ENCODE peak calls at places on chromosomes 12 and 14, in nine cellular contexts. H, J, A, F, V, C, O, B and N are unnamed samples.

GRCh38 chr14:76603713-76604112 is 157.6 kb upstream of the VASH1 start:
- DNase-seq in F (no peak), V (no peak), B (no peak), H (no peak), O (no peak), C (no peak), J (no peak), A (no peak), N (no peak)

GRCh38 chr12:75850751-75851462 is 180.7 kb downstream of the PHLDA1 start:
- DNase-seq in H (peak; percentile 86), J (no peak), F (peak; percentile 76), C (peak; percentile 73), A (no peak), V (no peak), O (peak; percentile 31), B (no peak), N (peak; percentile 91)

GRCh38 chr12:122029620-122030426 is 8.1 kb downstream of the BCL7A start:
- DNase-seq in V (no peak), O (no peak), C (no peak), B (no peak), J (no peak), H (peak; percentile 19), F (no peak), A (no peak), N (peak; percentile 25)

GRCh38 chr12:29316772-29317171 is 64.2 kb downstream of the ERGIC2 start:
- DNase-seq in A (no peak), B (no peak), O (no peak), J (no peak), C (peak; percentile 74), H (peak; percentile 64), V (no peak), F (no peak), N (peak; percentile 90)

GRCh38 chr14:68819260-68819691 is 26.4 kb upstream of the ZFP36L1 start:
- DNase-seq in C (peak; percentile 82), F (no peak), V (no peak), B (no peak), J (peak; percentile 5), O (no peak), A (peak; percentile 38), H (no peak), N (peak; percentile 88)

GRCh38 chr14:59126714-59127436 is 61.6 kb upstream of the DAAM1 start:
- DNase-seq in F (peak; percentile 55), A (no peak), H (peak; percentile 61), B (no peak), V (peak; percentile 31), J (peak; percentile 64), O (peak; percentile 51), C (peak; percentile 75), N (peak; percentile 67)

GRCh38 chr12:95481072-95481471 is 7.1 kb downstream of the METAP2 start:
- DNase-seq in V (no peak), O (no peak), F (no peak), J (no peak), B (no peak), A (no peak), C (no peak), H (no peak), N (no peak)

GRCh38 chr12:49923878-49924610 is 20.3 kb upstream of the FAIM2 start:
- DNase-seq in J (no peak), V (no peak), A (no peak), B (no peak), F (no peak), H (no peak), O (no peak), C (peak; percentile 23), N (no peak)

GRCh38 chr12:92107621-92108131 is 38.0 kb downstream of the BTG1 start:
- DNase-seq in A (no peak), F (peak; percentile 88), V (no peak), J (no peak), C (no peak), H (no peak), B (no peak), O (no peak), N (peak; percentile 23)

GRCh38 chr14:76918751-76919421 is 92.7 kb downstream of the LRRC74A start:
- DNase-seq in B (no peak), O (peak; percentile 98), A (no peak), F (peak; percentile 35), J (no peak), C (peak; percentile 99), H (peak; percentile 99), V (peak; percentile 99), N (peak; percentile 98)

GRCh38 chr12:24364921-24365320 is 415.5 kb upstream of the SOX5 start:
- DNase-seq in J (no peak), F (no peak), A (no peak), H (no peak), B (no peak), O (no peak), C (no peak), V (no peak), N (peak; percentile 38)

GRCh38 chr12:87596134-87596533 is 433.1 kb downstream of the C12orf50 start:
- DNase-seq in A (no peak), J (no peak), V (no peak), H (no peak), B (no peak), O (no peak), C (no peak), F (no peak), N (no peak)